ENCODE peak calls at places on chromosomes 12 and 14, in eight cellular contexts. M, C, H, B, Q, W, X and K are unnamed samples.
A peak's percentile ranks its signal among the peaks of the same experiment; 100 is the strongest.

GRCh38 chr12:103169-103981 is 36.8 kb downstream of the IQSEC3 start:
- DNase-seq in B (no peak), X (no peak), C (no peak), M (peak; percentile 32), W (no peak), H (no peak), Q (no peak), K (no peak)

GRCh38 chr12:2271961-2272360 is 219.2 kb downstream of the CACNA1C start:
- DNase-seq in M (no peak), C (no peak), X (no peak), B (no peak), W (no peak), H (no peak), Q (no peak), K (no peak)

GRCh38 chr12:45660330-45660729 is 69.2 kb upstream of the ARID2 start:
- DNase-seq in M (peak; percentile 39), C (no peak), H (no peak), B (peak; percentile 82), Q (no peak), W (no peak), X (peak; percentile 19), K (peak; percentile 17)

GRCh38 chr14:105010891-105011291 is 10.0 kb downstream of the CDCA4 start:
- DNase-seq in B (no peak), X (no peak), W (no peak), M (no peak), Q (no peak), H (no peak), C (no peak), K (no peak)

GRCh38 chr12:52280319-52280795 is 5.9 kb downstream of the KRT86 start:
- DNase-seq in M (peak; percentile 55), C (no peak), B (peak; percentile 94), H (peak; percentile 81), X (peak; percentile 87), Q (no peak), W (no peak), K (peak; percentile 96)

GRCh38 chr12:89707992-89708792 is 446 bp downstream of the ATP2B1 start:
- DNase-seq in Q (peak; percentile 32), W (no peak), B (no peak), X (peak; percentile 41), M (peak; percentile 61), H (no peak), C (peak; percentile 13), K (peak; percentile 9)

GRCh38 chr12:127550271-127550670 is 716.7 kb upstream of the TMEM132C start:
- DNase-seq in Q (no peak), H (no peak), X (no peak), B (peak; percentile 48), M (no peak), W (no peak), C (no peak), K (no peak)

GRCh38 chr12:22231836-22232235 is 102.7 kb downstream of the ST8SIA1 start:
- DNase-seq in C (no peak), M (peak; percentile 16), Q (no peak), B (peak; percentile 16), X (no peak), H (no peak), W (no peak), K (no peak)

GRCh38 chr14:29458547-29458946 is 469.1 kb downstream of the PRKD1 start:
- DNase-seq in H (no peak), C (no peak), W (no peak), B (no peak), X (no peak), Q (no peak), M (no peak), K (no peak)

GRCh38 chr14:72740504-72740961 is 153.4 kb downstream of the DPF3 start:
- DNase-seq in H (no peak), M (no peak), Q (no peak), C (no peak), W (no peak), B (no peak), X (no peak), K (no peak)

GRCh38 chr14:68937790-68938514 is 41.1 kb downstream of the ACTN1 start:
- DNase-seq in M (no peak), W (no peak), B (peak; percentile 42), X (no peak), Q (no peak), H (no peak), C (no peak), K (peak; percentile 60)

GRCh38 chr12:53844989-53845836 is 93.4 kb upstream of the HOXC13 start:
- DNase-seq in B (no peak), W (no peak), X (peak; percentile 49), C (no peak), H (peak; percentile 52), M (no peak), Q (no peak), K (peak; percentile 33)

GRCh38 chr12:47935196-47935595 is 28.2 kb upstream of the TMEM106C start:
- DNase-seq in X (peak; percentile 92), W (no peak), C (no peak), M (no peak), B (peak; percentile 80), Q (no peak), H (no peak), K (peak; percentile 86)

GRCh38 chr12:54750-55535 is 11.6 kb upstream of the IQSEC3 start:
- DNase-seq in X (peak; percentile 1), H (no peak), B (no peak), C (no peak), M (no peak), W (no peak), Q (no peak), K (no peak)

GRCh38 chr14:31205681-31206535 is 1.7 kb downstream of the HECTD1 start:
- DNase-seq in H (no peak), B (peak; percentile 90), M (peak; percentile 33), C (no peak), W (no peak), Q (no peak), X (peak; percentile 58), K (peak; percentile 89)

GRCh38 chr12:53324113-53324778 is 2.8 kb upstream of the AAAS start:
- DNase-seq in C (no peak), B (no peak), X (no peak), W (peak; percentile 46), H (no peak), Q (no peak), M (peak; percentile 79), K (no peak)

GRCh38 chr12:59059401-59059935 is 139.2 kb upstream of the LRIG3 start:
- DNase-seq in X (no peak), C (no peak), H (no peak), Q (no peak), B (no peak), W (no peak), M (no peak), K (no peak)

GRCh38 chr14:24692382-24693352 is 58.7 kb upstream of the GZMB start:
- DNase-seq in X (no peak), C (no peak), H (no peak), W (peak; percentile 32), B (no peak), M (no peak), Q (no peak), K (no peak)

GRCh38 chr14:67555518-67556090 is 22.5 kb downstream of the PLEKHH1 start:
- DNase-seq in Q (no peak), C (no peak), B (no peak), H (no peak), X (no peak), W (no peak), M (no peak), K (no peak)

GRCh38 chr12:54926246-54926645 is 58.3 kb downstream of the TESPA1 start:
- DNase-seq in B (no peak), X (no peak), H (no peak), W (no peak), Q (no peak), C (peak; percentile 25), M (no peak), K (no peak)

GRCh38 chr14:101120636-101121398 is 217.3 kb upstream of the RTL1 start:
- DNase-seq in Q (peak; percentile 26), H (no peak), W (no peak), X (no peak), M (no peak), B (no peak), C (no peak), K (no peak)

GRCh38 chr12:77591959-77592358 is 238.7 kb upstream of the NAV3 start:
- DNase-seq in Q (no peak), X (no peak), W (no peak), M (no peak), C (no peak), H (no peak), B (no peak), K (no peak)

GRCh38 chr14:52154992-52155655 is 86.3 kb upstream of the NID2 start:
- DNase-seq in H (no peak), C (no peak), M (no peak), W (no peak), X (no peak), Q (no peak), B (no peak), K (no peak)

GRCh38 chr12:54009171-54010052 is 627 bp downstream of the HOXC8 start:
- DNase-seq in B (no peak), C (no peak), W (no peak), M (no peak), H (no peak), Q (no peak), X (no peak), K (no peak)